ENCODE peak calls at places on chromosome 12, in six cellular contexts. L, K, S, G, E and I are unnamed samples.

GRCh38 chr12:107818984-107819383 is 44.5 kb downstream of the ASCL4 start:
- DNase-seq in L (no peak), E (no peak), K (peak), G (peak), S (peak), I (no peak)

GRCh38 chr12:112875608-112876007 is 31.2 kb upstream of the OAS1 start:
- DNase-seq in S (no peak), L (no peak), G (no peak), E (no peak), K (no peak), I (no peak)

GRCh38 chr12:87469295-87469694 is 559.9 kb downstream of the C12orf50 start:
- DNase-seq in E (no peak), S (no peak), G (no peak), K (no peak), L (no peak), I (no peak)

GRCh38 chr12:81207173-81207572 is 129.3 kb downstream of the ACSS3 start:
- DNase-seq in K (no peak), L (no peak), S (no peak), E (no peak), G (no peak), I (no peak)

GRCh38 chr12:8852119-8852518 is 29.7 kb downstream of the A2ML1 start:
- DNase-seq in G (no peak), S (no peak), K (no peak), L (no peak), E (no peak), I (no peak)

GRCh38 chr12:85519163-85519562 is 239.1 kb downstream of the ALX1 start:
- DNase-seq in L (no peak), E (no peak), G (no peak), K (no peak), S (no peak), I (no peak)

GRCh38 chr12:5622280-5622679 is 190.4 kb downstream of the NTF3 start:
- DNase-seq in E (peak), G (no peak), K (peak), L (no peak), S (peak), I (no peak)

GRCh38 chr12:17928708-17929366 is 161.2 kb downstream of the RERGL start:
- DNase-seq in E (no peak), S (no peak), G (peak), L (no peak), K (no peak), I (no peak)

GRCh38 chr12:116620801-116621593 is 61.8 kb downstream of the MAP1LC3B2 start:
- DNase-seq in L (no peak), S (no peak), K (no peak), E (no peak), G (no peak), I (no peak)

GRCh38 chr12:47808049-47808448 is 11.7 kb downstream of the HDAC7 start:
- DNase-seq in K (peak), L (peak), G (no peak), S (no peak), E (no peak), I (no peak)

GRCh38 chr12:124032265-124032886 is 59.4 kb downstream of the ZNF664 start:
- DNase-seq in K (no peak), G (peak), S (no peak), E (no peak), L (no peak), I (no peak)

GRCh38 chr12:10716704-10717315 is 6.3 kb downstream of the YBX3 start:
- DNase-seq in L (no peak), S (peak), E (peak), K (peak), G (peak), I (peak)

GRCh38 chr12:48965447-48965846 is 6.1 kb downstream of the WNT10B start:
- DNase-seq in L (no peak), K (no peak), E (no peak), G (no peak), S (no peak), I (no peak)

GRCh38 chr12:100794441-100795192 is at the start of gene ANO4:
- DNase-seq in K (no peak), L (no peak), G (no peak), E (no peak), S (no peak), I (no peak)

GRCh38 chr12:100793182-100793581 is 1.4 kb upstream of the ANO4 start:
- DNase-seq in G (peak), L (no peak), E (no peak), S (no peak), K (no peak), I (no peak)

GRCh38 chr12:100796616-100797015 is 2.0 kb downstream of the ANO4 start:
- DNase-seq in K (no peak), G (no peak), L (no peak), S (no peak), E (no peak), I (no peak)

GRCh38 chr12:100797246-100797645 is 2.7 kb downstream of the ANO4 start:
- DNase-seq in G (no peak), E (no peak), K (no peak), S (no peak), L (no peak), I (no peak)

GRCh38 chr12:100795193-100796179 is 910 bp downstream of the ANO4 start:
- DNase-seq in G (no peak), S (no peak), K (no peak), E (no peak), L (no peak), I (no peak)
- H3K4me3 ChIP-seq in G (peak), S (no peak), K (no peak), E (no peak), L (no peak), I (no peak)

GRCh38 chr12:131895640-131896079 is 1.2 kb downstream of the ULK1 start:
- DNase-seq in G (no peak), L (no peak), S (no peak), E (no peak), K (no peak), I (no peak)

GRCh38 chr12:131894981-131895639 is 688 bp downstream of the ULK1 start:
- DNase-seq in E (peak), L (no peak), G (no peak), S (peak), K (peak), I (no peak)

GRCh38 chr12:131894313-131894860 is at the start of gene ULK1:
- DNase-seq in L (peak), K (peak), G (peak), S (peak), E (peak), I (peak)

GRCh38 chr12:131892711-131893604 is 1.5 kb upstream of the ULK1 start:
- DNase-seq in E (no peak), G (no peak), S (peak), L (no peak), K (peak), I (no peak)

GRCh38 chr12:131893605-131894312 is 663 bp upstream of the ULK1 start:
- DNase-seq in G (no peak), S (no peak), K (peak), E (no peak), L (no peak), I (no peak)
- H3K4me3 ChIP-seq in G (peak), S (no peak), K (no peak), E (peak), L (no peak), I (peak)

DNA sequence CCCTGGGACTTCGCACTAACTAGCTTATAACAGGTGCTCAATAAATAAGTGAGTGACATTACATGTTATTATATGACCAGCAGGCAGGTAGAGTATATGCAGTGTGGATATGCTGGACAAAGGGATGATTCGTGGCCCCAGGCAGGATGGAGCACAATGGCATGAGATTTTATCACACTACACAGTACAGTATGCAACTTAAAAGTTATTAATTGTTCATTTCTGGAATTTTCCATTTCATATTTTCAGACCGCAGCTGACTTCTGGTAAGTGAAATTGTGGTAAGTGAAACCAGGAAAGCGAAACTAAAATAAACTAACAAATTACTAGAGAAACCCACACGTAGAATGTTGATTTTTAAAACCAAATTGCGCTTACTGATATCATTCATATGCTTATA is 3.3 kb downstream of the PARP11 start:
- DNase-seq in S (no peak), G (no peak), E (no peak), L (no peak), K (no peak), I (no peak)
- H3K4me3 ChIP-seq in S (no peak), G (no peak), E (no peak), L (peak), K (no peak), I (no peak)

DNA sequence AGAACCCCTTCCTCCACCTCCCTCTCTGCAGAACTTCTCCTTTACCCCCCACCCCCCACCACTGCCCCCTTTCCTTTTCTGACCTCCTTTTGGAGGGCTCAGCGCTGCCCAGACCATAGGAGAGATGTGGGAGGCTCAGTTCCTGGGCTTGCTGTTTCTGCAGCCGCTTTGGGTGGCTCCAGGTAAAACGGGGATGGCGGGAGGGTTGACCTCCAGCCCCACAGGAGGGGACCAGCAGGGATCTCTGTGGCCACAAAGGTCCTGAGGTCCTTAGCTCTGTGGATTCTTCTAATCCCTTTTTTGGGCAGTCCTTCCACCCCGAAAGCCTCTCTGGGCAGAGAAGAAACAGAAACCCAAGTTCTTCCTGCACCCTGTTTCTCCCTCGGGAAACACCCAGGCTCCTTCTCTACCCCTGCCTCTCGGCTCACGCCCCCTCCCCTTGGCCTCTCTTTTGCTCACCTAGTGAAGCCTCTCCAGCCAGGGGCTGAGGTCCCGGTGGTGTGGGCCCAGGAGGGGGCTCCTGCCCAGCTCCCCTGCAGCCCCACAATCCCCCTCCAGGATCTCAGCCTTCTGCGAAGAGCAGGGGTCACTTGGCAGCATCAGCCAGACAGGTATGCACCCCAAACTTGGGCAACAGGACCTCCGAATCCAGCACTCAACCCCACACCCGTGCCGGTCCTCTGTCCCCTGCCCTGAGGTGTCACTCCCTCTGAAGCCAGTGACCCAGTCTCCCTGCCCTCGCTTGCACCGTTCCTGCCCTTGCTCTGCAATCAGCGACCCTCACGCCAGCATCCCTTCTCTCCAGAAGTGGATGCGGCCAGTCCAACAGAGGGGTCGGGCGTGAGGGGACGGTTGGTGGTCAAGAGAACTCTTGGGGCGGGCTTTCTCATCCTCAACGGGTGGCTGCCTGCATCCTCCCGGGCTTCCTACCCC is 675 bp downstream of the LAG3 start:
- DNase-seq in K (no peak), L (no peak), S (no peak), G (no peak), E (no peak), I (no peak)
- H3K4me3 ChIP-seq in K (no peak), L (peak), S (no peak), G (no peak), E (no peak), I (no peak)

GRCh38 chr12:60872219-60872618 is 1276.4 kb downstream of the SLC16A7 start:
- DNase-seq in S (no peak), K (no peak), L (no peak), E (no peak), G (no peak), I (no peak)
- H3K4me3 ChIP-seq in S (no peak), K (no peak), L (no peak), E (no peak), G (no peak), I (no peak)

GRCh38 chr12:122079532-122080081 is 1.1 kb downstream of the MLXIP start:
- DNase-seq in S (no peak), G (no peak), K (peak), E (peak), L (no peak), I (no peak)

GRCh38 chr12:122081697-122082221 is 3.2 kb downstream of the MLXIP start:
- DNase-seq in K (peak), E (peak), G (no peak), S (no peak), L (peak), I (no peak)

GRCh38 chr12:122082621-122083356 is 4.2 kb downstream of the MLXIP start:
- DNase-seq in G (no peak), L (no peak), K (peak), S (no peak), E (peak), I (no peak)

GRCh38 chr12:122080149-122081107 is 1.9 kb downstream of the MLXIP start:
- DNase-seq in G (no peak), E (peak), K (peak), S (peak), L (no peak), I (peak)

GRCh38 chr12:122081108-122081696 is 2.6 kb downstream of the MLXIP start:
- DNase-seq in E (peak), G (no peak), L (no peak), S (no peak), K (peak), I (no peak)
- H3K4me3 ChIP-seq in E (peak), G (peak), L (peak), S (no peak), K (no peak), I (peak)

GRCh38 chr12:54300267-54300731 is 516 bp downstream of the NFE2 start:
- DNase-seq in L (no peak), G (no peak), S (peak), E (no peak), K (no peak), I (no peak)

GRCh38 chr12:54298904-54299303 is 1.9 kb downstream of the NFE2 start:
- DNase-seq in K (no peak), L (no peak), G (no peak), S (peak), E (no peak), I (no peak)

GRCh38 chr12:54300732-54301427 is at the start of gene NFE2:
- DNase-seq in L (no peak), K (peak), S (peak), E (no peak), G (peak), I (no peak)

GRCh38 chr12:54301428-54302045 is 722 bp upstream of the NFE2 start:
- DNase-seq in L (no peak), S (no peak), K (no peak), E (no peak), G (no peak), I (no peak)

DNA sequence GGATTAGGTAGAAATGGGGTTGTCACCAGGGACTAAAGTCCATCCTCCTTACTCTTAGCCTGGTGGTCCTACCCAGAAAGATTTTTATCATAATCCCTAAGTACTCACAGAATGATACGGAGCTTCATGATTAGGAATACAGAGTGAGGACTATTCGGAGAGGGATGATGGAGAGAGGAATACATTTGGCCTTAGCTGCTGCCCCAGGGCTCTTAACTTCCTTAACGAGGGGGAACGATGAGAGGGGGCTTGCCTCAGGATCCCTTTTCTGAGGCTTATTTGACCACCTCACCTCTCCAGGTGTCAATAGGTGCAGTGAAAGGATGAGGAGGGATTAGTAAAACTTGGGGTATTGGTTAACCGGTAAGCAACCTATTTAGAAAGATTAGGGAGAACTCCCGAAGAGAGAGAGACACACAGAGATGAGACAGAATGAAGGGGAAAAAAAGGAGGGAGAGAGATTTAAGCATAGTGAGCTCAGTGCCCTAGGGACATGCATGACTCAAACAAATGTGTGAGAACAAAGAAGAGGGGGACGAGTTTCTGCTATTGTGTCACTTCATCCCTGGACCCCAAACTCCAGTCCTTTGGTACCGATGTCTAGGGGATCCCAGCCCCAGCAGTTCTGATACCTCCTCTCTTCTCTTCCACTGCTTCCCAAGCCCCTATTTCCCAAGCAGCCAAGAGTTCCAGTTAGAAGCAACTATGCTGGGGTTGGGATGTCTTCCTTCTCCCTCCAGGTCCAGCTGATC is 1.1 kb downstream of the NFE2 start:
- DNase-seq in E (no peak), S (peak), K (no peak), G (no peak), L (no peak), I (no peak)
- H3K4me3 ChIP-seq in E (no peak), S (no peak), K (no peak), G (no peak), L (no peak), I (no peak)

GRCh38 chr12:50052544-50052943 is 4.9 kb upstream of the ASIC1 start:
- DNase-seq in E (no peak), G (no peak), S (no peak), K (no peak), L (no peak), I (no peak)

GRCh38 chr12:50047693-50048250 is 9.6 kb upstream of the ASIC1 start:
- DNase-seq in E (no peak), G (no peak), K (no peak), L (no peak), S (no peak), I (no peak)

GRCh38 chr12:50049254-50050118 is 7.9 kb upstream of the ASIC1 start:
- DNase-seq in K (no peak), E (no peak), L (no peak), S (no peak), G (no peak), I (no peak)

GRCh38 chr12:50050410-50051280 is 6.8 kb upstream of the ASIC1 start:
- DNase-seq in S (peak), E (peak), L (no peak), K (peak), G (no peak), I (peak)

DNA sequence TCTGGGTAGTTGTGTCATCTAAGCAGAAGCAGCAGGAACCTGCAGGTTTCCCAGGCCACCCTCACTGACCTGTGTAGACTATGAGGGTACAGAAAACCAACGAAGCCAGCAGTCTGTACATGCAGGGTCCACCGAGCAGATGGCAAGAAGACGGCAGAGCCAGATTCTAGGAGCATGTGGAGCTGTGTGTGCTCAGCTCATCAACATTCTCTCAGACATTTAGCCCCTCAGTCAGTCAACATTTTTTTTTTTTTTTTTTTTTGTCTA is 7.3 kb upstream of the ASIC1 start:
- DNase-seq in E (no peak), L (no peak), G (no peak), K (no peak), S (no peak), I (no peak)
- H3K4me3 ChIP-seq in E (peak), L (no peak), G (peak), K (no peak), S (no peak), I (no peak)

GRCh38 chr12:6788972-6789905 is at the start of gene CD4:
- DNase-seq in E (peak), K (peak), L (no peak), G (no peak), S (peak), I (peak)
- H3K4me3 ChIP-seq in E (peak), K (no peak), L (peak), G (no peak), S (no peak), I (peak)

DNA sequence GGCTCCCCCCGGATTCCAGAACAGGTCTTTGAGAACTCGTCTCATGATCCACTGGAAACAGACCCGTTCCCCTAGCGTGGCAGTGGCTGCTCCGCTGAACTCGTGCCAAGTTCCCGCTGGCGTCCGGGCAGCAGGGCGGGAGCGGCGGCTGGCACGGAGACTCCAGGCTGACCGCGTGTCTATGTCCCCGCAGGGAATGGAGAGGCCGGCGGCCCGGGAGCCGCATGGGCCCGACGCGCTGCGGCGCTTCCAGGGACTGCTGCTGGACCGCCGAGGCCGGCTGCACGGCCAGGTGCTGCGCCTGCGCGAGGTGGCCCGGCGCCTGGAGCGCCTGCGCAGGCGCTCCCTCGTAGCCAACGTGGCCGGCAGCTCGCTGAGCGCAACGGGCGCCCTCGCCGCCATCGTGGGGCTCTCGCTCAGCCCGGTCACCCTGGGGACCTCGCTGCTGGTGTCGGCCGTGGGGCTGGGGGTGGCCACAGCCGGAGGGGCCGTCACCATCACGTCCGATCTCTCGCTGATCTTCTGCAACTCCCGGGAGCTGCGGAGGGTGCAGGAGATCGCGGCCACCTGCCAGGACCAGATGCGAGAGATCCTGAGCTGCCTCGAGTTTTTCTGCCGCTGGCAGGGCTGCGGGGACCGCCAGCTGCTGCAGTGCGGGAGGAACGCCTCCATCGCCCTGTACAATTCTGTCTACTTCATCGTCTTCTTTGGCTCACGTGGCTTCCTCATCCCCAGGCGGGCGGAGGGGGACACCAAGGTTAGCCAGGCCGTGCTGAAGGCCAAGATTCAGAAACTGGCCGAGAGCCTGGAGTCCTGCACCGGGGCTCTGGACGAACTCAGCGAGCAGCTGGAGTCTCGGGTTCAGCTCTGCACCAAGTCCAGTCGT is 1.5 kb downstream of the APOLD1 start:
- DNase-seq in L (peak), G (no peak), S (peak), E (peak), K (peak), I (peak)
- H3K4me3 ChIP-seq in L (peak), G (peak), S (peak), E (peak), K (peak), I (peak)